ENCODE peak calls at places on chromosomes 13 and 19, in ten cellular contexts. Q is mucosa of descending colon; A is B cell; E is CD4-positive, alpha-beta T cell; T is WTC11; D is activated naive CD8-positive, alpha-beta T cell treated with anti-CD3 and anti-CD28 coated beads, Interleukin-2, amount 50 U/mL, for 24 hours; L is hepatocyte; K is brain microvascular endothelial cell; F is endodermal cell; X is neural crest cell. Z is an unnamed sample.

GRCh38 chr19:12872255-12872654 is 9.0 kb downstream of the DNASE2 start:
- DNase-seq in Q (no peak), A (no peak), E (no peak), T (no peak), D (no peak), L (no peak), K (no peak), F (no peak), X (no peak), Z (no peak)

GRCh38 chr19:30001794-30002193 is 59.8 kb downstream of the URI1 start:
- DNase-seq in Q (no peak), A (no peak), E (no peak), T (no peak), D (no peak), L (peak; percentile 4), K (peak; percentile 4), F (no peak), X (no peak), Z (peak; percentile 1)

GRCh38 chr19:42129399-42130253 is 2.6 kb downstream of the POU2F2 start:
- DNase-seq in Q (peak; percentile 44), A (peak; percentile 84), E (no peak), T (no peak), D (peak; percentile 35), L (no peak), K (no peak), F (no peak), X (no peak), Z (peak; percentile 40)

GRCh38 chr13:35995136-35995535 is 136.0 kb downstream of the DCLK1 start:
- DNase-seq in Q (no peak), A (no peak), E (no peak), T (no peak), D (no peak), L (no peak), K (no peak), F (no peak), X (no peak), Z (no peak)

GRCh38 chr13:33536639-33537425 is 251.3 kb upstream of the STARD13 start:
- DNase-seq in Q (no peak), A (no peak), E (no peak), T (no peak), D (no peak), L (no peak), K (peak; percentile 68), F (no peak), X (no peak), Z (no peak)

GRCh38 chr13:91174886-91175501 is 172.5 kb upstream of the MIR17HG start:
- DNase-seq in Q (no peak), A (no peak), E (no peak), T (peak; percentile 40), D (no peak), L (no peak), K (no peak), F (peak; percentile 67), X (no peak), Z (no peak)

GRCh38 chr13:74687452-74688180 is 553.4 kb upstream of the KLF12 start:
- DNase-seq in Q (no peak), A (no peak), E (no peak), T (no peak), D (no peak), L (no peak), K (no peak), F (no peak), X (peak; percentile 52), Z (no peak)

GRCh38 chr13:32811297-32811800 is 204.9 kb upstream of the KL start:
- DNase-seq in Q (peak; percentile 35), A (peak; percentile 15), E (no peak), T (no peak), D (peak; percentile 14), L (peak; percentile 44), K (peak; percentile 11), F (no peak), X (no peak), Z (peak; percentile 51)